ENCODE peak calls at places on chromosomes 5 and 9, in nine cellular contexts. C is GM23248, B is PC-9, W is mammary epithelial cell, H is mesenchymal stem cell, R is stomach, L is neural progenitor cell, Y is hepatocyte, N is ovary. G is an unnamed sample.

GRCh38 chr5:38695021-38695961 is 138.8 kb upstream of the LIFR start:
- DNase-seq in C (no peak), B (no peak), W (no peak), H (peak; percentile 78), R (no peak), L (peak; percentile 85), Y (no peak), N (no peak), G (no peak)

GRCh38 chr9:129102791-129103594 is 7.6 kb downstream of the CRAT start:
- DNase-seq in C (peak; percentile 68), B (peak; percentile 77), W (peak; percentile 57), H (peak; percentile 68), R (peak; percentile 63), L (peak; percentile 79), Y (peak; percentile 64), N (peak; percentile 50), G (peak; percentile 72)

GRCh38 chr5:153816870-153817269 is 221.8 kb downstream of the FAM114A2 start:
- DNase-seq in C (no peak), B (no peak), W (no peak), H (peak; percentile 56), R (no peak), L (no peak), Y (no peak), N (no peak), G (no peak)

GRCh38 chr5:1800470-1801060 is 642 bp upstream of the NDUFS6 start:
- DNase-seq in C (no peak), B (no peak), W (no peak), H (peak; percentile 58), R (no peak), L (peak; percentile 56), Y (no peak), N (peak; percentile 2), G (peak; percentile 49)

GRCh38 chr5:119613937-119614336 is 15.4 kb upstream of the FAM170A start:
- DNase-seq in C (no peak), B (no peak), W (no peak), H (no peak), R (no peak), L (no peak), Y (no peak), N (no peak), G (no peak)

GRCh38 chr9:14286121-14286520 is 27.8 kb downstream of the NFIB start:
- DNase-seq in C (no peak), B (no peak), W (no peak), H (no peak), R (no peak), L (no peak), Y (no peak), N (no peak), G (no peak)

GRCh38 chr9:113387560-113388230 is 10.9 kb upstream of the HDHD3 start:
- DNase-seq in C (no peak), B (no peak), W (no peak), H (no peak), R (peak; percentile 61), L (no peak), Y (peak; percentile 66), N (no peak), G (peak; percentile 96)

GRCh38 chr9:123863164-123863855 is 66.6 kb downstream of the DENND1A start:
- DNase-seq in C (peak; percentile 28), B (no peak), W (no peak), H (peak; percentile 29), R (no peak), L (peak; percentile 51), Y (no peak), N (no peak), G (no peak)

GRCh38 chr5:143968071-143968878 is 156.3 kb downstream of the HMHB1 start:
- DNase-seq in C (peak; percentile 87), B (peak; percentile 21), W (peak; percentile 70), H (peak; percentile 64), R (no peak), L (peak; percentile 57), Y (peak; percentile 41), N (no peak), G (peak; percentile 14)

GRCh38 chr5:17379188-17379951 is 118.7 kb upstream of the TAF11L2 start:
- DNase-seq in C (peak; percentile 12), B (no peak), W (peak; percentile 45), H (peak; percentile 77), R (no peak), L (no peak), Y (no peak), N (no peak), G (no peak)

GRCh38 chr9:98807811-98808195 is 333 bp downstream of the GALNT12 start:
- DNase-seq in C (peak; percentile 55), B (no peak), W (no peak), H (peak; percentile 22), R (no peak), L (peak; percentile 71), Y (peak; percentile 40), N (no peak), G (peak; percentile 25)

GRCh38 chr9:112355305-112355953 is 22.0 kb upstream of the PTBP3 start:
- DNase-seq in C (no peak), B (no peak), W (no peak), H (no peak), R (no peak), L (no peak), Y (no peak), N (peak; percentile 60), G (no peak)

GRCh38 chr9:107637421-107638420 is 148.2 kb upstream of the KLF4 start:
- DNase-seq in C (peak; percentile 98), B (peak; percentile 44), W (peak; percentile 50), H (peak; percentile 99), R (peak; percentile 68), L (peak; percentile 65), Y (peak; percentile 93), N (peak; percentile 94), G (peak; percentile 43)

GRCh38 chr9:6692433-6692832 is 46.9 kb upstream of the GLDC start:
- DNase-seq in C (no peak), B (no peak), W (no peak), H (no peak), R (no peak), L (no peak), Y (no peak), N (no peak), G (no peak)

GRCh38 chr5:344668-345067 is 23.2 kb downstream of the AHRR start:
- DNase-seq in C (no peak), B (no peak), W (no peak), H (no peak), R (no peak), L (no peak), Y (no peak), N (no peak), G (no peak)

GRCh38 chr5:88724201-88724600 is 158.8 kb downstream of the MEF2C start:
- DNase-seq in C (peak; percentile 24), B (no peak), W (peak; percentile 18), H (peak; percentile 20), R (no peak), L (no peak), Y (peak; percentile 20), N (no peak), G (no peak)

GRCh38 chr9:123283048-123283408 is 14.6 kb upstream of the STRBP start:
- DNase-seq in C (no peak), B (no peak), W (no peak), H (no peak), R (no peak), L (no peak), Y (no peak), N (no peak), G (no peak)

GRCh38 chr5:891117-891836 is 1.3 kb downstream of the BRD9 start:
- DNase-seq in C (peak; percentile 28), B (no peak), W (peak; percentile 75), H (peak; percentile 30), R (no peak), L (peak; percentile 11), Y (no peak), N (no peak), G (peak; percentile 78)

GRCh38 chr5:147467973-147468508 is 41.8 kb downstream of the DPYSL3 start:
- DNase-seq in C (peak; percentile 15), B (no peak), W (no peak), H (peak; percentile 55), R (no peak), L (peak; percentile 16), Y (no peak), N (no peak), G (no peak)

GRCh38 chr5:107878676-107879075 is 207.9 kb upstream of the EFNA5 start:
- DNase-seq in C (peak; percentile 10), B (no peak), W (no peak), H (no peak), R (no peak), L (peak; percentile 36), Y (no peak), N (no peak), G (no peak)

GRCh38 chr9:133369923-133370322 is 5.9 kb downstream of the SURF4 start:
- DNase-seq in C (no peak), B (no peak), W (no peak), H (no peak), R (no peak), L (no peak), Y (no peak), N (no peak), G (no peak)

GRCh38 chr5:54217826-54218503 is 92.4 kb downstream of the ARL15 start:
- DNase-seq in C (peak; percentile 72), B (peak; percentile 2), W (peak; percentile 42), H (peak; percentile 75), R (peak; percentile 27), L (peak; percentile 76), Y (peak; percentile 75), N (no peak), G (peak; percentile 72)

GRCh38 chr9:20353931-20354652 is 268.2 kb downstream of the MLLT3 start:
- DNase-seq in C (peak; percentile 44), B (no peak), W (peak; percentile 12), H (peak; percentile 38), R (no peak), L (no peak), Y (no peak), N (no peak), G (no peak)
- H3K4me1 ChIP-seq in C (peaks cover 38% of the 10 kb centered on the region), B (peaks cover 24% of the 10 kb centered on the region), W (peaks cover 9% of the 10 kb centered on the region), H (peaks cover 3% of the 10 kb centered on the region), R (peaks cover 43% of the 10 kb centered on the region), L (peaks cover 14% of the 10 kb centered on the region), Y (peaks cover 33% of the 10 kb centered on the region), N (no peaks in the 10 kb centered on the region), G (no peaks in the 10 kb centered on the region)

DNA sequence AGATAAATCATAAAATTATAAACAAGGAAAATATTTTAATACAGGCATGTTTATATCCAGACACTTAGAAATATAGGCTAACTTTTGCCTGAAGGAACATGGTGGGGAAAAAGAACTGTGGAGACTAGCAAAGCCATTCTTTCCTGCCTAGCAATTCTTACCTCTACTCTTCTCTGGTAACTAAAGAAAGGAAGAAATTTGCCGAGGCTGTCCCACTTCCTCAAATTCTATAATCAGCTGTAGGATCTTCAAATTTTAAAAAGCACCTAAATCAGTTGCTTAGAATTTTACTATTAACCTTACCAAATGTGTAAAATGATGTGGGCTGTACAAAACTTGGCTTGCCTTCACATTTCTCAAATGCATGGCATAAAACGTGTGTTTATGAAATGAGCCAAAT is 249.1 kb upstream of the SMARCA2 start:
- DNase-seq in C (no peak), B (no peak), W (no peak), H (no peak), R (no peak), L (no peak), Y (no peak), N (no peak), G (no peak)
- H3K27ac ChIP-seq in C (no peak overlapping the region), B (no peak overlapping the region), W (no peak overlapping the region), H (no peak overlapping the region), R (no peak overlapping the region), L (no peak overlapping the region), Y (no peak overlapping the region), N (no peak overlapping the region), G (no peak overlapping the region)

GRCh38 chr9:127965953-127966352 is 14.8 kb downstream of the EEIG1 start:
- DNase-seq in C (peak; percentile 58), B (no peak), W (no peak), H (no peak), R (no peak), L (no peak), Y (no peak), N (no peak), G (no peak)
- H3K4me1 ChIP-seq in C (peaks cover 54% of the 10 kb centered on the region), B (peaks cover 86% of the 10 kb centered on the region), W (peaks cover 59% of the 10 kb centered on the region), H (peaks cover 56% of the 10 kb centered on the region), R (peaks cover 100% of the 10 kb centered on the region), L (peaks cover 14% of the 10 kb centered on the region), Y (peaks cover 84% of the 10 kb centered on the region), N (peaks cover 70% of the 10 kb centered on the region), G (peaks cover 30% of the 10 kb centered on the region)

GRCh38 chr5:180352116-180352975 is 790 bp downstream of the GFPT2 start:
- DNase-seq in C (peak; percentile 71), B (peak; percentile 40), W (no peak), H (peak; percentile 54), R (no peak), L (peak; percentile 76), Y (peak; percentile 48), N (peak; percentile 79), G (peak; percentile 15)
- H3K27ac ChIP-seq in C (no peak overlapping the region), B (no peak overlapping the region), W (no peak overlapping the region), H (no peak overlapping the region), R (peak overlapping the region; percentile 77), L (no peak overlapping the region), Y (no peak overlapping the region), N (peak overlapping the region; percentile 72), G (peak overlapping the region; percentile 16)